ENCODE peak calls at places on chromosomes 16 and 17, in seven cellular contexts. J, C, L, S, A, Z and U are unnamed samples.

GRCh38 chr16:61936522-61936921 is 99.7 kb downstream of the CDH8 start:
- DNase-seq in J (no peak), C (no peak), L (no peak), S (no peak), A (no peak), Z (no peak), U (no peak)

GRCh38 chr17:75060434-75061054 is 13.5 kb downstream of the KCTD2 start:
- DNase-seq in J (no peak), C (no peak), L (no peak), S (no peak), A (no peak), Z (no peak), U (no peak)

GRCh38 chr17:58156839-58157803 is 8.9 kb downstream of the OR4D1 start:
- DNase-seq in J (no peak), C (peak; percentile 56), L (no peak), S (no peak), A (peak; percentile 9), Z (peak; percentile 66), U (no peak)

GRCh38 chr17:82443465-82444283 is 6.9 kb downstream of the CYBC1 start:
- DNase-seq in J (no peak), C (no peak), L (no peak), S (no peak), A (no peak), Z (no peak), U (no peak)

GRCh38 chr17:49670002-49670401 is 7.9 kb downstream of the SPOP start:
- DNase-seq in J (no peak), C (no peak), L (no peak), S (no peak), A (no peak), Z (no peak), U (no peak)

GRCh38 chr17:62597920-62598319 is 29.6 kb upstream of the MRC2 start:
- DNase-seq in J (no peak), C (no peak), L (peak; percentile 51), S (no peak), A (no peak), Z (no peak), U (no peak)

GRCh38 chr16:3654249-3654991 is at the start of gene DNASE1:
- DNase-seq in J (no peak), C (peak; percentile 74), L (peak; percentile 40), S (peak; percentile 46), A (peak; percentile 44), Z (peak; percentile 56), U (no peak)

GRCh38 chr16:17408955-17409441 is 61.8 kb downstream of the XYLT1 start:
- DNase-seq in J (no peak), C (no peak), L (no peak), S (no peak), A (no peak), Z (no peak), U (no peak)

GRCh38 chr16:22070361-22071351 is 21.7 kb upstream of the VWA3A start:
- DNase-seq in J (no peak), C (no peak), L (peak; percentile 25), S (no peak), A (peak; percentile 58), Z (no peak), U (no peak)

GRCh38 chr16:86836503-86837125 is 258.3 kb downstream of the FOXL1 start:
- DNase-seq in J (no peak), C (no peak), L (no peak), S (no peak), A (peak; percentile 94), Z (no peak), U (no peak)

GRCh38 chr17:6666077-6666521 is 14.5 kb downstream of the C17orf100 start:
- DNase-seq in J (no peak), C (peak; percentile 90), L (peak; percentile 68), S (peak; percentile 66), A (peak; percentile 72), Z (peak; percentile 47), U (no peak)

GRCh38 chr17:74408262-74408661 is 23.6 kb upstream of the GPRC5C start:
- DNase-seq in J (no peak), C (peak; percentile 75), L (no peak), S (no peak), A (peak; percentile 53), Z (no peak), U (no peak)

GRCh38 chr17:73393381-73393780 is 81.6 kb upstream of the CDC42EP4 start:
- DNase-seq in J (no peak), C (no peak), L (no peak), S (no peak), A (no peak), Z (no peak), U (no peak)

GRCh38 chr17:79505199-79505598 is 105.7 kb downstream of the RBFOX3 start:
- DNase-seq in J (no peak), C (no peak), L (no peak), S (no peak), A (no peak), Z (no peak), U (no peak)

GRCh38 chr17:79506150-79506870 is 104.5 kb downstream of the RBFOX3 start:
- DNase-seq in J (no peak), C (no peak), L (no peak), S (no peak), A (no peak), Z (no peak), U (no peak)

GRCh38 chr17:79509008-79509407 is 101.8 kb downstream of the RBFOX3 start:
- DNase-seq in J (no peak), C (no peak), L (no peak), S (no peak), A (no peak), Z (no peak), U (no peak)

GRCh38 chr17:79508291-79508716 is 102.5 kb downstream of the RBFOX3 start:
- DNase-seq in J (no peak), C (no peak), L (no peak), S (no peak), A (no peak), Z (no peak), U (no peak)

GRCh38 chr17:79506955-79507354 is 103.9 kb downstream of the RBFOX3 start:
- DNase-seq in J (no peak), C (no peak), L (no peak), S (no peak), A (no peak), Z (no peak), U (no peak)
- H3K9me3 ChIP-seq in J (no peaks in the 10 kb centered on the region), C (no peaks in the 10 kb centered on the region), L (no peaks in the 10 kb centered on the region), S (no peaks in the 10 kb centered on the region), A (no peaks in the 10 kb centered on the region), Z (no peaks in the 10 kb centered on the region), U (no peaks in the 10 kb centered on the region)

DNA sequence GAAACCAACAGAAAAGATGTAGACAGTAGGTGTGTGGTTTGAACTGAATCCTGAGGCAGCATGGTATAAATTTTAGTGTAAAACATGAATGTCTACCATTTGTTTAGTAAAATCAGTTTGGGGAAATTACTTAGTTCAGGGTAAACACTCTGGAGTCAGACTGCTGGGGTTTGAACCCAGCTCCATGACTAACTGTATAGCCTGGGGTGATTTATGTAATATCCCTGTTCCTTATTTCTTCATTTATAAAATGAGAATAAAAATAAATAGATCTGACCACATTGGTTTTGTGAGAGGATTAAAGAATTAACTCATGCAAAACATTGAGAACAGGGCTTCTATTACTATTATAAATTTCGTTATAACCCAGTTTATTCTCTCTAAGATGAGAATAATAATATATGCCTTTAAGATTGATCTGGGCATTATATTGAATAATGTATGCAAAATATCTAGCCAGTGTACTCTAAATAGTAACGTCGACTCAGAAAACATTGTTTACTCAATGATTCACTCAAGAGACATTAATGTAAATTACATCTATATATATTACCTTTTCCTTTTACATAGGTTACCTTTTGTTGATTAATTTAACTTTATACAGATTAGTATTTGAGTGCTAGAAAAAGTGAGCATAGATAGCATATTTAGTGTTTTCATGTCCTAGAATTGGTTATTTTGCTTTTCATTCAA is 120.6 kb upstream of the KCNJ16 start:
- DNase-seq in J (no peak), C (no peak), L (no peak), S (no peak), A (no peak), Z (no peak), U (no peak)
- H3K9me3 ChIP-seq in J (no peaks in the 10 kb centered on the region), C (no peaks in the 10 kb centered on the region), L (no peaks in the 10 kb centered on the region), S (no peaks in the 10 kb centered on the region), A (no peaks in the 10 kb centered on the region), Z (no peaks in the 10 kb centered on the region), U (no peaks in the 10 kb centered on the region)

DNA sequence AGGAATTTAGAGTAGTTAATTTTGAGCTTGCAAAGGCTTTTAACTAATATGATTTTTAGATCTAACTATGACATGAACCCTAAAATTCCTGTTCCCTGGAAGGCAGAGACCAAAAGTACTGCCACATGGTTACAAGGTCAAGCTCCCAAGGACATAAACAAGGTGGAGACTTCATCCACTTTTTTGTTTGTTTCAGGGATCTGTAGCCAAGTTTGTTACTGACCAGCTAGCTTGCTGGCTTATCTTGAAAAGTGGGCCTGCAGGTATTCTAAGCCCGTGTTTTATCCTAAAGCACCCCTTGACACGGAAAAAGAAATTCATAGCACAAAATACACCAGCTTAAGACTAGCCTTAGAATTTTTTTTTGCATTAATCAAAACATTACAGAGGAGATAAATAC is 188.4 kb downstream of the SPECC1 start:
- DNase-seq in J (no peak), C (no peak), L (no peak), S (no peak), A (no peak), Z (no peak), U (no peak)
- H3K9me3 ChIP-seq in J (no peaks in the 10 kb centered on the region), C (peaks cover 16% of the 10 kb centered on the region), L (no peaks in the 10 kb centered on the region), S (peaks cover 7% of the 10 kb centered on the region), A (no peaks in the 10 kb centered on the region), Z (no peaks in the 10 kb centered on the region), U (no peaks in the 10 kb centered on the region)

GRCh38 chr16:89982318-89982717 is 33.8 kb downstream of the DEF8 start:
- DNase-seq in J (no peak), C (no peak), L (no peak), S (no peak), A (no peak), Z (no peak), U (no peak)

GRCh38 chr16:89983550-89983949 is 35.0 kb downstream of the DEF8 start:
- DNase-seq in J (no peak), C (no peak), L (no peak), S (no peak), A (no peak), Z (no peak), U (no peak)

GRCh38 chr16:89985219-89985618 is 34.0 kb downstream of the DBNDD1 start:
- DNase-seq in J (no peak), C (no peak), L (no peak), S (no peak), A (no peak), Z (no peak), U (no peak)

GRCh38 chr16:89984215-89984614 is 35.0 kb downstream of the DBNDD1 start:
- DNase-seq in J (no peak), C (no peak), L (no peak), S (no peak), A (no peak), Z (no peak), U (no peak)

GRCh38 chr16:89981414-89981813 is 32.9 kb downstream of the DEF8 start:
- DNase-seq in J (no peak), C (no peak), L (no peak), S (no peak), A (no peak), Z (no peak), U (no peak)
- H3K9me3 ChIP-seq in J (no peaks in the 10 kb centered on the region), C (no peaks in the 10 kb centered on the region), L (no peaks in the 10 kb centered on the region), S (no peaks in the 10 kb centered on the region), A (no peaks in the 10 kb centered on the region), Z (no peaks in the 10 kb centered on the region), U (no peaks in the 10 kb centered on the region)

DNA sequence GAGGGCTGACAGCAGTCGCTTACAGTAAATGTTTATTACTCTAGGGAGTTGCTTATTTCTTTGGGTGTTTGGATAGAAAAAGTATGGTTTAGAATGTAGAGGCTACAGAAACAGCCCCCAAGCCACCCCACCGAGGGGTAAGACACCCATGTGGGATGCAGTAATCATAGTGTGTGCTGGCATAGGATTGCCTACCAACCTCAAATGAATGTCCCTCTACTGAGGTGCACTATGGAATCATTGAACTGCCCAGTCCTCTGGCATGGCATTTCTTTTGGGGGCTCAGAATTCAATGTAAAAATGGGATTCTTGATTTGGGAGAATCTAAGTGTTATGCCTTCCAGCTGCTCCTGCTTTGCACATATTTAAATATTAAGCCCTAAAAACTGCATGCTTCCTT is 46.8 kb downstream of the ZNF267 start:
- DNase-seq in J (no peak), C (no peak), L (no peak), S (no peak), A (no peak), Z (no peak), U (no peak)
- H3K9me3 ChIP-seq in J (peaks cover 58% of the 10 kb centered on the region), C (peaks cover 84% of the 10 kb centered on the region), L (no peaks in the 10 kb centered on the region), S (peaks cover 8% of the 10 kb centered on the region), A (peaks cover 3% of the 10 kb centered on the region), Z (peaks cover 49% of the 10 kb centered on the region), U (peaks cover 79% of the 10 kb centered on the region)